ENCODE peak calls at places on chromosomes 6 and 20, in eight cellular contexts. L, B, V, Z, Q, S, U and E are unnamed samples. For H3K4me1, the result is how much of the 10 kb centered on the place peaks cover.

GRCh38 chr6:161836643-161837448 is 563.0 kb upstream of the AGPAT4 start:
- DNase-seq in U (no peak), L (no peak), B (no peak), Z (no peak), V (no peak), Q (peak), S (peak), E (no peak)

GRCh38 chr6:28537509-28538140 is 11.9 kb downstream of the GPX5 start:
- DNase-seq in L (peak), B (peak), Q (no peak), U (no peak), S (peak), V (no peak), Z (peak), E (no peak)

GRCh38 chr6:89888871-89889270 is 5.4 kb upstream of the GJA10 start:
- DNase-seq in U (no peak), Q (no peak), Z (no peak), B (no peak), L (no peak), V (no peak), S (no peak), E (no peak)

GRCh38 chr6:106100755-106101154 is 14.6 kb downstream of the PRDM1 start:
- DNase-seq in Z (no peak), S (no peak), U (no peak), V (no peak), B (no peak), L (no peak), Q (no peak), E (no peak)

GRCh38 chr6:157403684-157404051 is 22.7 kb downstream of the ZDHHC14 start:
- DNase-seq in Q (no peak), U (no peak), S (no peak), Z (no peak), L (no peak), B (no peak), V (no peak), E (no peak)

GRCh38 chr20:54468082-54468481 is 7.3 kb upstream of the DOK5 start:
- DNase-seq in S (peak), L (no peak), Z (no peak), U (no peak), V (no peak), B (no peak), Q (no peak), E (no peak)

GRCh38 chr6:42564496-42564890 is 664 bp downstream of the UBR2 start:
- DNase-seq in S (no peak), Z (no peak), Q (peak), B (no peak), U (peak), L (no peak), V (no peak), E (no peak)

GRCh38 chr6:128067446-128068109 is 166.7 kb upstream of the THEMIS start:
- DNase-seq in B (no peak), Z (no peak), S (no peak), U (no peak), Q (no peak), V (no peak), L (no peak), E (no peak)

GRCh38 chr6:21992178-21992967 is 304.5 kb downstream of the PRL start:
- DNase-seq in S (peak), Q (no peak), Z (peak), L (no peak), V (no peak), B (no peak), U (no peak), E (no peak)

GRCh38 chr20:57633945-57634491 is 13.8 kb upstream of the ZBP1 start:
- DNase-seq in Q (no peak), Z (no peak), S (no peak), B (peak), V (no peak), U (no peak), L (no peak), E (no peak)

GRCh38 chr6:44011350-44011925 is 115.8 kb downstream of the MRPL14 start:
- DNase-seq in V (no peak), B (no peak), L (no peak), Q (no peak), Z (no peak), U (no peak), S (peak), E (no peak)

GRCh38 chr6:37501632-37502466 is 2.2 kb upstream of the CCDC167 start:
- DNase-seq in S (no peak), V (peak), Z (no peak), U (no peak), L (no peak), B (peak), Q (no peak), E (no peak)
- H3K4me1 ChIP-seq in S (under half), V (half or more), Z (under half), U (under half), L (under half), B (half or more), Q (under half), E (under half)

GRCh38 chr6:169165561-169166300 is 87.9 kb downstream of the THBS2 start:
- DNase-seq in B (no peak), U (no peak), S (peak), Q (no peak), V (no peak), L (no peak), Z (peak), E (no peak)

GRCh38 chr6:169162968-169163903 is 90.4 kb downstream of the THBS2 start:
- DNase-seq in Q (peak), Z (peak), L (peak), S (peak), V (no peak), U (no peak), B (no peak), E (peak)

GRCh38 chr6:169164451-169164850 is 89.2 kb downstream of the THBS2 start:
- DNase-seq in B (no peak), V (no peak), L (no peak), Q (no peak), U (no peak), S (no peak), Z (no peak), E (no peak)

GRCh38 chr6:169166896-169167580 is 86.6 kb downstream of the THBS2 start:
- DNase-seq in Z (no peak), B (no peak), V (no peak), U (no peak), Q (no peak), L (no peak), S (no peak), E (no peak)

GRCh38 chr6:169165031-169165430 is 88.6 kb downstream of the THBS2 start:
- DNase-seq in S (peak), L (no peak), V (no peak), Q (no peak), Z (peak), U (no peak), B (no peak), E (no peak)
- H3K4me1 ChIP-seq in S (under half), L (under half), V (under half), Q (under half), Z (under half), U (under half), B (under half), E (under half)

DNA sequence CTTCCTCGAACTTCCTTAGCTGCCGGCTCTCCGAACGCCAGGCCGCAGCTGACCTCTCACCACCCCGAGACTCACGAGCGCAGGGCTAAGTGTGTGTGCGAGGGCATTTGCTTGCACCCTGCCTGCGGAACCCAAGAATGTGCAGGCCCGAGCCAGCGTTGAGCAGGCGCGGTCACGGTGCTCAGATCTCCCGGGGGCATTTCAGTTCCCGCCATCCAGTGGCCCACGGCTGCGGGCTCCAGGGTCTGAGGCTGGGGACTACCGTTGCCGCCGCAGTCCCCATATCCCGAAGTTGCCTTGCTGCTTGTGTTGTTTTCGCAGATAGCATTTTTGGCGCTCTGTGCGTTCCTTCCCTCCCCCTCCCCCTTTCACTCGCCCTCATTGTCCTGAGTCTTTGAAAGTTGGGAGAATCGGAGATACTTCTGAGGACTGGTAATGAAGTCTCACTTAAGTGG is 1.7 kb downstream of the NR2E1 start:
- DNase-seq in L (no peak), B (no peak), V (no peak), S (no peak), U (no peak), Z (no peak), Q (no peak), E (no peak)
- H3K4me1 ChIP-seq in L (under half), B (under half), V (under half), S (under half), U (under half), Z (under half), Q (under half), E (under half)

GRCh38 chr6:16766043-16766521 is 4.8 kb upstream of the ATXN1 start:
- DNase-seq in Q (no peak), Z (peak), U (no peak), V (no peak), S (peak), B (no peak), L (no peak), E (no peak)
- H3K4me1 ChIP-seq in Q (under half), Z (under half), U (under half), V (under half), S (under half), B (under half), L (half or more), E (half or more)

GRCh38 chr6:71248866-71249265 is 39.7 kb upstream of the OGFRL1 start:
- DNase-seq in B (no peak), Z (no peak), V (no peak), Q (no peak), L (no peak), U (no peak), S (no peak), E (no peak)

GRCh38 chr6:71250050-71250689 is 38.4 kb upstream of the OGFRL1 start:
- DNase-seq in S (peak), Q (no peak), U (no peak), V (no peak), B (no peak), Z (peak), L (no peak), E (peak)

GRCh38 chr6:71252960-71253359 is 35.7 kb upstream of the OGFRL1 start:
- DNase-seq in U (no peak), L (no peak), S (no peak), Q (no peak), Z (no peak), V (no peak), B (no peak), E (no peak)

GRCh38 chr6:71254323-71254722 is 34.3 kb upstream of the OGFRL1 start:
- DNase-seq in Q (no peak), L (no peak), Z (no peak), S (no peak), B (no peak), U (no peak), V (no peak), E (no peak)

DNA sequence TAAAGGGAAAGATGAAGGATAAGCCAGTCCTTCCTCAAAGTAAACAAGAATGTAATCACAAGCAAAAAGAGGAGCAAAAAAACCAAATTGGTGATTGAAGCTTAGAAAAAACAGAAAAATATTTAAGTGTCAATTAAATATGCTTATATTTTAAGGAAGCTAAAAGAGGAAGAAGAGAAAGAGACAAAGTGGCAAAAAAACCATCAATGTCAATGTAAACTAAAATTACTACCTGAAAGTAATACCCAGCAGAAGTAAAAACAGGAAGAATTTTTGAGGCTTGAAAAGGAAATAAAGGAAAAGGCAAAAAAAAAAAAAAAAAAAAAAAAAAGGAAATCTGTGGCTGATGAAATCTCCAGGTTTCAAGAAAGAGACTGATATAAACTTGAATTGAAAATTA is 36.2 kb upstream of the OGFRL1 start:
- DNase-seq in V (no peak), L (no peak), S (no peak), Z (no peak), B (no peak), U (no peak), Q (no peak), E (no peak)
- H3K4me1 ChIP-seq in V (under half), L (under half), S (under half), Z (under half), B (under half), U (under half), Q (under half), E (under half)